ENCODE peak calls at places on chromosomes 5 and 9, in seven cellular contexts. One of them, this sample, is unnamed. For H3K9me3, the result is how much of the 10 kb centered on the place peaks cover.

GRCh38 chr9:104750185-104750762 is 2.8 kb downstream of the NIPSNAP3A start:
- DNase-seq in fibroblast of lung: no peak
- DNase-seq in right lobe of liver: no peak
- DNase-seq in psoas muscle: no peak
- DNase-seq in CD8-positive, alpha-beta memory T cell: no peak
- DNase-seq in tibial artery: no peak
- DNase-seq in right cardiac atrium: no peak
- DNase-seq in this sample: no peak

GRCh38 chr5:113061851-113062631 is 85.4 kb downstream of the DCP2 start:
- DNase-seq in fibroblast of lung: peak
- DNase-seq in right lobe of liver: no peak
- DNase-seq in psoas muscle: no peak
- DNase-seq in CD8-positive, alpha-beta memory T cell: no peak
- DNase-seq in tibial artery: no peak
- DNase-seq in right cardiac atrium: no peak
- DNase-seq in this sample: no peak

GRCh38 chr9:38437193-38437823 is 13.1 kb upstream of the IGFBPL1 start:
- DNase-seq in fibroblast of lung: peak
- DNase-seq in right lobe of liver: peak
- DNase-seq in psoas muscle: no peak
- DNase-seq in CD8-positive, alpha-beta memory T cell: no peak
- DNase-seq in tibial artery: no peak
- DNase-seq in right cardiac atrium: no peak
- DNase-seq in this sample: no peak

GRCh38 chr5:60916646-60917045 is 28.2 kb downstream of the ERCC8 start:
- DNase-seq in fibroblast of lung: no peak
- DNase-seq in right lobe of liver: no peak
- DNase-seq in psoas muscle: no peak
- DNase-seq in CD8-positive, alpha-beta memory T cell: no peak
- DNase-seq in tibial artery: no peak
- DNase-seq in right cardiac atrium: no peak
- DNase-seq in this sample: no peak

GRCh38 chr5:980001-980588 is 28.5 kb upstream of the NKD2 start:
- DNase-seq in fibroblast of lung: peak
- DNase-seq in right lobe of liver: no peak
- DNase-seq in psoas muscle: no peak
- DNase-seq in CD8-positive, alpha-beta memory T cell: no peak
- DNase-seq in tibial artery: peak
- DNase-seq in right cardiac atrium: no peak
- DNase-seq in this sample: no peak

GRCh38 chr5:172002840-172003512 is 3.5 kb downstream of the FBXW11 start:
- DNase-seq in fibroblast of lung: no peak
- DNase-seq in right lobe of liver: no peak
- DNase-seq in psoas muscle: no peak
- DNase-seq in CD8-positive, alpha-beta memory T cell: no peak
- DNase-seq in tibial artery: no peak
- DNase-seq in right cardiac atrium: no peak
- DNase-seq in this sample: no peak

GRCh38 chr5:9529041-9529480 is 16.8 kb downstream of the SEMA5A start:
- DNase-seq in fibroblast of lung: no peak
- DNase-seq in right lobe of liver: peak
- DNase-seq in psoas muscle: peak
- DNase-seq in CD8-positive, alpha-beta memory T cell: no peak
- DNase-seq in tibial artery: no peak
- DNase-seq in right cardiac atrium: peak
- DNase-seq in this sample: no peak

GRCh38 chr9:135487281-135488012 is 7.9 kb downstream of the PPP1R26 start:
- DNase-seq in fibroblast of lung: no peak
- DNase-seq in right lobe of liver: no peak
- DNase-seq in psoas muscle: no peak
- DNase-seq in CD8-positive, alpha-beta memory T cell: no peak
- DNase-seq in tibial artery: no peak
- DNase-seq in right cardiac atrium: peak
- DNase-seq in this sample: peak

GRCh38 chr5:96079075-96079474 is 117.4 kb upstream of the ELL2 start:
- DNase-seq in fibroblast of lung: peak
- DNase-seq in right lobe of liver: no peak
- DNase-seq in psoas muscle: no peak
- DNase-seq in CD8-positive, alpha-beta memory T cell: no peak
- DNase-seq in tibial artery: no peak
- DNase-seq in right cardiac atrium: no peak
- DNase-seq in this sample: no peak

GRCh38 chr9:79220666-79221065 is 351.1 kb upstream of the TLE4 start:
- DNase-seq in fibroblast of lung: peak
- DNase-seq in right lobe of liver: no peak
- DNase-seq in psoas muscle: no peak
- DNase-seq in CD8-positive, alpha-beta memory T cell: no peak
- DNase-seq in tibial artery: no peak
- DNase-seq in right cardiac atrium: no peak
- DNase-seq in this sample: no peak

GRCh38 chr5:16585028-16585667 is 31.6 kb downstream of the RETREG1 start:
- DNase-seq in fibroblast of lung: no peak
- DNase-seq in right lobe of liver: no peak
- DNase-seq in psoas muscle: no peak
- DNase-seq in CD8-positive, alpha-beta memory T cell: no peak
- DNase-seq in tibial artery: no peak
- DNase-seq in right cardiac atrium: no peak
- DNase-seq in this sample: no peak

GRCh38 chr9:15724006-15724405 is 171.2 kb downstream of the CCDC171 start:
- DNase-seq in fibroblast of lung: peak
- DNase-seq in right lobe of liver: no peak
- DNase-seq in psoas muscle: no peak
- DNase-seq in CD8-positive, alpha-beta memory T cell: no peak
- DNase-seq in tibial artery: no peak
- DNase-seq in right cardiac atrium: no peak
- DNase-seq in this sample: no peak

GRCh38 chr9:71552480-71552879 is 215.8 kb downstream of the CEMIP2 start:
- DNase-seq in fibroblast of lung: no peak
- DNase-seq in right lobe of liver: no peak
- DNase-seq in psoas muscle: no peak
- DNase-seq in CD8-positive, alpha-beta memory T cell: no peak
- DNase-seq in tibial artery: no peak
- DNase-seq in right cardiac atrium: peak
- DNase-seq in this sample: no peak

GRCh38 chr5:75756991-75757390 is 39.8 kb upstream of the POC5 start:
- DNase-seq in fibroblast of lung: no peak
- DNase-seq in right lobe of liver: no peak
- DNase-seq in psoas muscle: no peak
- DNase-seq in CD8-positive, alpha-beta memory T cell: no peak
- DNase-seq in tibial artery: no peak
- DNase-seq in right cardiac atrium: no peak
- DNase-seq in this sample: no peak

GRCh38 chr5:76790632-76791290 is 28.1 kb upstream of the F2RL1 start:
- DNase-seq in fibroblast of lung: peak
- DNase-seq in right lobe of liver: no peak
- DNase-seq in psoas muscle: no peak
- DNase-seq in CD8-positive, alpha-beta memory T cell: no peak
- DNase-seq in tibial artery: no peak
- DNase-seq in right cardiac atrium: no peak
- DNase-seq in this sample: no peak

GRCh38 chr9:132873403-132873802 is 4.7 kb downstream of the AK8 start:
- DNase-seq in fibroblast of lung: no peak
- DNase-seq in right lobe of liver: no peak
- DNase-seq in psoas muscle: no peak
- DNase-seq in CD8-positive, alpha-beta memory T cell: no peak
- DNase-seq in tibial artery: no peak
- DNase-seq in right cardiac atrium: no peak
- DNase-seq in this sample: no peak

GRCh38 chr5:43485406-43485805 is 1.7 kb upstream of the TMEM267 start:
- DNase-seq in fibroblast of lung: no peak
- DNase-seq in right lobe of liver: no peak
- DNase-seq in psoas muscle: no peak
- DNase-seq in CD8-positive, alpha-beta memory T cell: no peak
- DNase-seq in tibial artery: no peak
- DNase-seq in right cardiac atrium: no peak
- DNase-seq in this sample: no peak

GRCh38 chr9:130541533-130541932 is 37.8 kb upstream of the FUBP3 start:
- DNase-seq in fibroblast of lung: no peak
- DNase-seq in right lobe of liver: no peak
- DNase-seq in psoas muscle: no peak
- DNase-seq in CD8-positive, alpha-beta memory T cell: no peak
- DNase-seq in tibial artery: no peak
- DNase-seq in right cardiac atrium: no peak
- DNase-seq in this sample: no peak

GRCh38 chr9:14478175-14479165 is 164.5 kb upstream of the NFIB start:
- DNase-seq in fibroblast of lung: no peak
- DNase-seq in right lobe of liver: no peak
- DNase-seq in psoas muscle: no peak
- DNase-seq in CD8-positive, alpha-beta memory T cell: no peak
- DNase-seq in tibial artery: no peak
- DNase-seq in right cardiac atrium: no peak
- DNase-seq in this sample: no peak

GRCh38 chr5:36398137-36398536 is 96.4 kb upstream of the RANBP3L start:
- DNase-seq in fibroblast of lung: peak
- DNase-seq in right lobe of liver: no peak
- DNase-seq in psoas muscle: no peak
- DNase-seq in CD8-positive, alpha-beta memory T cell: no peak
- DNase-seq in tibial artery: no peak
- DNase-seq in right cardiac atrium: no peak
- DNase-seq in this sample: no peak

GRCh38 chr9:74094766-74095165 is 402.4 kb upstream of the RORB start:
- DNase-seq in fibroblast of lung: no peak
- DNase-seq in right lobe of liver: no peak
- DNase-seq in psoas muscle: no peak
- DNase-seq in CD8-positive, alpha-beta memory T cell: no peak
- DNase-seq in tibial artery: no peak
- DNase-seq in right cardiac atrium: no peak
- DNase-seq in this sample: no peak

GRCh38 chr5:7759951-7760580 is 90.9 kb downstream of the CFAP90 start:
- DNase-seq in fibroblast of lung: peak
- DNase-seq in right lobe of liver: no peak
- DNase-seq in psoas muscle: no peak
- DNase-seq in CD8-positive, alpha-beta memory T cell: no peak
- DNase-seq in tibial artery: no peak
- DNase-seq in right cardiac atrium: no peak
- DNase-seq in this sample: no peak

DNA sequence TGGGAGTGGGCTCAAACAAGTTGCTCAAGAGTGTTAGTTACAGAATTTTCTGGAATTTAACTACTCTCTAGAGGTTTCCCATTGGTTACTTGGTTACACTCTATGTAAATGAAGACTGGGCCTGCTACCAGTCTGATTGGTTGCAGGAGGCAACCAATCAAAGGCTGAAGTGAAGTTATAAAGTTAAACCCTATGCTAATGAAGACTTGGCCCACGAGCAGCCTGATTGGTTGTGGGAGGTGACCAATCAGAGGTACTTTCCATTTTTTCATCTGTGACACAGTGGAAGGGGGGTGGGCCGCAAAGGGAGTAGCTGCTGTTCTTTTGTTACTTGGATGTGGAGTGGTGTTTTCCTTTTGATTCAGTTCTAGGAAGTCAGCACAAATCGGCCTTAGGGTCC is 69.4 kb downstream of the CACNA1B start:
- DNase-seq in fibroblast of lung: no peak
- DNase-seq in right lobe of liver: no peak
- DNase-seq in psoas muscle: no peak
- DNase-seq in CD8-positive, alpha-beta memory T cell: no peak
- DNase-seq in tibial artery: no peak
- DNase-seq in right cardiac atrium: no peak
- DNase-seq in this sample: no peak
- H3K9me3 ChIP-seq in fibroblast of lung: under half
- H3K9me3 ChIP-seq in right lobe of liver: under half
- H3K9me3 ChIP-seq in psoas muscle: under half
- H3K9me3 ChIP-seq in CD8-positive, alpha-beta memory T cell: under half
- H3K9me3 ChIP-seq in tibial artery: under half
- H3K9me3 ChIP-seq in right cardiac atrium: under half
- H3K9me3 ChIP-seq in this sample: under half

GRCh38 chr5:80246995-80247729 is 8.7 kb downstream of the SERINC5 start:
- DNase-seq in fibroblast of lung: peak
- DNase-seq in right lobe of liver: no peak
- DNase-seq in psoas muscle: peak
- DNase-seq in CD8-positive, alpha-beta memory T cell: no peak
- DNase-seq in tibial artery: peak
- DNase-seq in right cardiac atrium: no peak
- DNase-seq in this sample: no peak
- H3K4me3 ChIP-seq in fibroblast of lung: no peak
- H3K4me3 ChIP-seq in right lobe of liver: no peak
- H3K4me3 ChIP-seq in psoas muscle: peak
- H3K4me3 ChIP-seq in CD8-positive, alpha-beta memory T cell: peak
- H3K4me3 ChIP-seq in tibial artery: no peak
- H3K4me3 ChIP-seq in right cardiac atrium: no peak
- H3K4me3 ChIP-seq in this sample: no peak

DNA sequence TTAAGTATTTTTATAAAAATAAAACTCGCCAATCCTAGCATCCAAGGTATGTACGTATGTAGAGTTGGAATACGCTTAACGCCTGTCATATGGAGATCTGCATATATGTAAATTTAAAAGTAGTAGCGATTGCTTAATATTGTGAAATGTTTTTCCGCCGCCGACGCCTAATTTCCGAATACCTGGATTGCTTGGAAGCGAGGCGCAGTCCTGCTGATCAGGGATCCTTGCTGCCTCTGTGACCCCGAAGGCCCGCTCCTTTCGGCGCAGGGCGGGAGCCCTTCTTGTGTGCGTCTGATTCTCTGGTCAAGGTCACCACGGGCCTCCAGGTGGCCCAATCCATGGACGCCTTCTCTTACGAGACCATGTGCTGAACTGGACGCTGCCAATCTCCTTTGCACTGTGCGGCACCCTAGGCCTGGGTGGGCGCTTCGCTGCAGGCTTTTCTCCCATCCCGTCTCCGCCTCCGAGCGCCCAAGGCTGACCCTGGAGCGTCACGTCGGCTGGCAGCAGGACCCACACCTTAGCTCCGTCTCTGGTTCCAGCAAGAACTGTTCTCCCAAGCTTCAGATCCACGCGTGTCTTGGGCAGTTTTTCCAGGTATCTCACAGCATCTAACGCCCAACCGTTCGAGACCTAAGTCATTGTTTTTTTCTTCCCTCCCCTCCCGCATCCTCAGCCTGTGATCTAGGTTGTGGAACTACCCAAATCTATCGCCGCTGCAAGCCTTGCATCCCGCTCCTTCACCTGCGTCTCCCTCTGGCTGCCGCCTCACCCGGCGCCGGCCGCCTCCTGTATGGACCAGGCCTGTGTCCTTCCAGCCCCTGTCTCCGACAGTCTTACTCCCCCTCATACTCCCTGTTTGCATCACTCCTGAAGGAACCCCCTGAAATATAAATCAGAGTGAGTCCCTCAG is 3.6 kb upstream of the TRIM41 start:
- DNase-seq in fibroblast of lung: no peak
- DNase-seq in right lobe of liver: no peak
- DNase-seq in psoas muscle: no peak
- DNase-seq in CD8-positive, alpha-beta memory T cell: no peak
- DNase-seq in tibial artery: no peak
- DNase-seq in right cardiac atrium: peak
- DNase-seq in this sample: no peak
- H3K9me3 ChIP-seq in fibroblast of lung: under half
- H3K9me3 ChIP-seq in right lobe of liver: under half
- H3K9me3 ChIP-seq in psoas muscle: under half
- H3K9me3 ChIP-seq in CD8-positive, alpha-beta memory T cell: under half
- H3K9me3 ChIP-seq in tibial artery: under half
- H3K9me3 ChIP-seq in right cardiac atrium: under half
- H3K9me3 ChIP-seq in this sample: under half

DNA sequence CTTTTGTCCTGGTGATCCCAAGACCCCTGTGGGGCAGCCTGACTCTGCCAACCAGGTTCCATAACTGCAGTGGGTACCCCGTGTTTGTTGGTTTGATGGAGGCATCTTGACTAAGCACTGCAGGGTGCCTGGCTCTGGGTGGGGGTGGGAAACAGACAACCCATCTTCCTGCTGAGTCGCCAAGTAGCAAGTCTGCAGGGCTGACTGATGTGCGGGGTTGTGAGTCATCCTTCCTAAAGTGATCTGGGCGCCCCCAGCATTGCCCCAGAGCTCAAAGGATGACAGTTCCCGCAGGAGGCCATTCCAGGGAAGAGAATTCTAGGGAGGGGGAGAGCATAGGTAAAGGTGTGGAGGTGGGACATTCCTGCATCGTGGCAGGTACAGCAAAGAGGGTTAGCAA is 23.5 kb downstream of the DAB2IP start:
- DNase-seq in fibroblast of lung: peak
- DNase-seq in right lobe of liver: no peak
- DNase-seq in psoas muscle: peak
- DNase-seq in CD8-positive, alpha-beta memory T cell: no peak
- DNase-seq in tibial artery: no peak
- DNase-seq in right cardiac atrium: no peak
- DNase-seq in this sample: no peak
- H3K4me3 ChIP-seq in fibroblast of lung: no peak
- H3K4me3 ChIP-seq in right lobe of liver: no peak
- H3K4me3 ChIP-seq in psoas muscle: no peak
- H3K4me3 ChIP-seq in CD8-positive, alpha-beta memory T cell: no peak
- H3K4me3 ChIP-seq in tibial artery: no peak
- H3K4me3 ChIP-seq in right cardiac atrium: no peak
- H3K4me3 ChIP-seq in this sample: no peak

This sample was measured in left lung.